ENCODE peak calls at places on chromosome 13, in five cellular contexts. A is skeletal muscle cell, K is cardiac fibroblast, Z is heart right ventricle, G is adipocyte. F is an unnamed sample.

GRCh38 chr13:99353836-99354235 is 46.6 kb upstream of the GPR183 start:
- DNase-seq in A (no peak), Z (no peak), G (peak), K (no peak), F (no peak)

GRCh38 chr13:45335397-45336024 is 5.5 kb downstream of the TPT1 start:
- DNase-seq in A (no peak), G (no peak), Z (no peak), K (peak), F (no peak)

GRCh38 chr13:114334305-114335053 is 20.2 kb downstream of the CHAMP1 start:
- DNase-seq in K (no peak), Z (no peak), A (no peak), G (no peak), F (no peak)

GRCh38 chr13:113357529-113357928 is 6.4 kb downstream of the GRTP1 start:
- DNase-seq in G (peak), Z (no peak), A (peak), K (no peak), F (no peak)

GRCh38 chr13:113927661-113928581 is 46.0 kb downstream of the C13orf46 start:
- DNase-seq in K (peak), G (peak), A (peak), Z (no peak), F (peak)

GRCh38 chr13:25561842-25562241 is 190.1 kb downstream of the ATP8A2 start:
- DNase-seq in Z (no peak), K (no peak), G (no peak), A (no peak), F (no peak)

GRCh38 chr13:51465124-51465523 is 12.3 kb upstream of the INTS6 start:
- DNase-seq in Z (no peak), K (no peak), G (no peak), A (no peak), F (no peak)

GRCh38 chr13:66128201-66128600 is 1101.9 kb downstream of the PCDH9 start:
- DNase-seq in A (no peak), Z (no peak), K (no peak), G (no peak), F (no peak)

GRCh38 chr13:98848736-98849135 is 96.3 kb upstream of the SLC15A1 start:
- DNase-seq in Z (no peak), G (peak), K (no peak), A (no peak), F (no peak)

GRCh38 chr13:88919970-88920628 is 1248.9 kb downstream of the SLITRK5 start:
- DNase-seq in A (no peak), K (no peak), Z (no peak), G (no peak), F (no peak)

GRCh38 chr13:109274188-109274821 is 512.1 kb downstream of the IRS2 start:
- DNase-seq in Z (no peak), A (peak), G (peak), K (peak), F (no peak)

GRCh38 chr13:110546933-110547332 is 14.6 kb downstream of the RAB20 start:
- DNase-seq in Z (peak), A (peak), G (peak), K (peak), F (no peak)

GRCh38 chr13:49641810-49642291 is 13.5 kb downstream of the ARL11 start:
- DNase-seq in Z (no peak), G (peak), K (peak), A (peak), F (no peak)

GRCh38 chr13:112588490-112589297 is 741 bp upstream of the TUBGCP3 start:
- DNase-seq in A (no peak), G (no peak), Z (no peak), K (no peak), F (no peak)

GRCh38 chr13:20221772-20222171 is 10.3 kb downstream of the GJB6 start:
- DNase-seq in Z (no peak), A (no peak), K (peak), G (no peak), F (peak)

GRCh38 chr13:78977311-78977710 is 318.4 kb upstream of the OBI1 start:
- DNase-seq in G (no peak), Z (no peak), A (no peak), K (no peak), F (no peak)

GRCh38 chr13:38017320-38017719 is 147.7 kb upstream of the TRPC4 start:
- DNase-seq in A (no peak), K (no peak), G (no peak), Z (no peak), F (no peak)

GRCh38 chr13:98105929-98106336 is 37.0 kb upstream of the FARP1 start:
- DNase-seq in G (peak), Z (peak), K (peak), A (no peak), F (no peak)

GRCh38 chr13:49443327-49443688 is 556 bp downstream of the CAB39L start:
- DNase-seq in K (peak), A (no peak), G (peak), Z (no peak), F (no peak)

GRCh38 chr13:25738342-25738771 is 313.5 kb downstream of the SHISA2 start:
- DNase-seq in Z (no peak), G (peak), A (peak), K (peak), F (no peak)

DNA sequence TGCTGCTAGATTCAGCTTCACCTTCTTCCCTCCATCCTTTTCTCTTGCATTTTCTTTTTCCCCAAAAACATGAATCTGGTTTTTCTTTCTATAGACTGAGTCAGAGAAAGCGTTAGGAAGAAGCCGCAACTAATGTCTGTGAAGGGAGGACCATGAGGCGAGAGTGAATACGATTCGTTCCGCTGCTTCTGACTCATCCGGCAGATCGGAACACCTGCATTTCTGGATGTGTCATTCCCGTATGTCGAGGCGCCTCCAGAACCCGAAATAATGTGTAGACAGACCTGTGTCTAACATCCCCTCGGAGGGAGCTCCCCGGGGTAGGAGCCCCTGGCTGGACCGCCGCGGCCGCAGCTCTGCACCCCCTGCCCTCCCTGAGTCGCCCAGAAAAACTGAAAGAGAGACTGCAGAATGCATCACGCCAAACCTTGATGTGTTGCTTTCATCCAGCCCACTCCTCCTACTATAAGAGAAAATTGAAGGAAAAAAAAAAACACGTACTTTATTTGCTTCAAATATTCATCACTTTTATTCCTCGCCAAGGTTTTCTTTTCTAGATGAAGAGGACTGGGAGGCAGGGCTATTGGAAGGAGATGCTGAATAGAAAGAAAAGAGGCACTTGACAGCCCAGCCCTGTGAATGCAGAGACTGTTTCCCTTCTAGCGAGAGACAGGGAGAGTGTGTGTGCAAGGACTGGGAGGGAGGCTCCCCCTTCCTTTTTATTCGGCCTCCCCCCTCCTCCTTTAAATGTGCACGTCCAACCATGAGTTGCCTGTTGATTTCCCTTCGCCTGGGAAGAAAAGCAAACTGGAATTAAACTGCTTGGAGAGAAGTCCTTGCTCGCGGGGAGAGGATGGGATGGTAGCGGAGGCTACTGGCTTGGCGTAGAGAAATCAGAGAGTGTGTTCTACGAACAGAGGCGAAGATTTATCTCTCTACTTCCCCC is 610 bp upstream of the PCDH17 start:
- DNase-seq in G (peak), K (no peak), Z (no peak), A (no peak), F (no peak)
- H3K4me3 ChIP-seq in G (peak), K (peak), Z (peak), A (peak), F (peak)

GRCh38 chr13:52848455-52849190 is at the start of gene PCDH8:
- DNase-seq in G (no peak), Z (no peak), K (no peak), A (no peak), F (peak)

GRCh38 chr13:52847682-52848432 is 583 bp downstream of the PCDH8 start:
- DNase-seq in K (no peak), Z (no peak), G (no peak), A (no peak), F (peak)

GRCh38 chr13:52845766-52846566 is 2.5 kb downstream of the PCDH8 start:
- DNase-seq in G (no peak), K (peak), A (no peak), Z (peak), F (no peak)

GRCh38 chr13:52846567-52847321 is 1.7 kb downstream of the PCDH8 start:
- DNase-seq in G (no peak), Z (peak), K (peak), A (no peak), F (peak)

DNA sequence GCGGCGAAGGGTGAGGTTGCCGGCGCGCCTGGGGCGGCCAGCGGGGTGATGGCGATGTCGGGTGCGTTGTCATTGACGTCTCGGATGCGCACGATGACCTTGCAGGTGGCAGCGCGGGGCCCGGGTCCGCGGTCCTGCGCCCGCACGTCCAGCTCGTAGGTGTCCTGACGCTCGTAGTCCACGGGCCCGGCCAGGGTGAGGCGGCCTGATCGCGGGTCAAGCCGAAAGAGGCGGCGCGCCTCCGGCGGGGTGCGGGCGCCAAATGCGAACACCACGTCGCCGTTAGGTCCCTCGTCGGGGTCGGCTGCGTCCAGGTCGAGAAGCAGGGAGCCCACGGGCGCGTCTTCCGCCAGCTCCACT is 1.1 kb downstream of the PCDH8 start:
- DNase-seq in K (no peak), G (no peak), Z (no peak), A (no peak), F (no peak)
- H3K4me3 ChIP-seq in K (no peak), G (no peak), Z (no peak), A (no peak), F (no peak)

GRCh38 chr13:30660796-30661195 is 43.1 kb downstream of the USPL1 start:
- DNase-seq in K (no peak), G (no peak), Z (no peak), A (no peak), F (no peak)
- H3K4me3 ChIP-seq in K (no peak), G (no peak), Z (no peak), A (no peak), F (no peak)

DNA sequence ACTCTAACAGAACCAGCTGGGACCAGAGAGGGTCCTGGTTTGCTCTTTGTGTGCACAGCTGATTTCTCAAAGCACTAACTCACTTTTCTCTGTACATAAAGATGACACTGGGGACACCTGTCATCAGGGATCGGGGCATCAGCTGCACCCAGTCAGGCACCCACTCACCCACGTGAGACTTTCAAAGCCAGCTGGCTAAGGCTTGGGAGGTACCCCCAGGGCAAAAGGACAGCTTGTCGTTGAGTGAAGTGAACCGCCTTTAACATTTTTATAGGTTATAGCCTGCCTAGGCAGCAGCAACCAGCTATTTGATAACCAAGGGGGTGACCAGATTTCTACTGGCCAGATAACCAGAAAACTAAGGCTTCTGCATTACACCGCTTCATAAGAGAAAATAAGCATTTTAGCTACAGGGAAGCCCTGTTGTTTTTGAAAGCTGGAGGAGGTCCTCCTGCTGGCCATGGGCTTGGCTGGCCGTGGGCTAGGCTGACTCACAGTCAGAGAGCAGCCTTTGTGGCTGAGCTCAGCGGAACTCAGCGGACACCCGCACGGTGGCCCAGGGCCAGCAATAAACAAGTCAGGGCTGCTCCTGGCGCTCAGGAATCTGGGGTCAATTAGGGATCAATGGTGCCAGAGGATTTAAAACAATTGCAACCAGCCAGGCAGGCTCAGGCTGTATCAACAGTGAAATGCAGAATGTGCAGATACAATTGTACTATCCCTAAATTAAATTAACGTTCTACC is 57.1 kb downstream of the ALOX5AP start:
- DNase-seq in G (peak), K (peak), A (peak), Z (peak), F (peak)
- H3K4me3 ChIP-seq in G (peak), K (no peak), A (no peak), Z (no peak), F (no peak)

DNA sequence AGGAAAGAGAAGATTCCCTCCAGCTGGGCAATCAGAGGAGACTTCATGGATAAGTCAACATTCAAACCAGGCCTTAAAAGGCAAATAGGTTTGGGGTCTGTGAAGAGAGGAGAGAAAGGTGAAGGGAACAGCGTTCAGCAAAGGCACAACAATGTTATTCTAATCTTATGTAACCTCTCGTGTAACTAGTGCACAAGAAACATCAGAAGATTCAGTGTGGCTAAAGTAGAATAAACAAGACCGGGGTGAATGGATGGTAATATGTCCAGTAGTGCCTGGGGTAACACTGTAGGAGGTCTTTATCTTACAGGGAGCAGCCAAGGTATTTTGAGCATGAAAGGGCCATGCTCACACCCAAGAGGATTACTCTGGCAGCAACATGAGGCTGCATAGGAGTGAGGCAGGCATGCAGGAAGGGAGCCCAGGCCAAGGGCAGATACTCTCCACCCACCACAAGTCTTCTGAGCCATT is 24.1 kb downstream of the LHFPL6 start:
- DNase-seq in Z (no peak), K (no peak), G (no peak), A (no peak), F (no peak)
- H3K4me3 ChIP-seq in Z (no peak), K (no peak), G (no peak), A (no peak), F (no peak)

DNA sequence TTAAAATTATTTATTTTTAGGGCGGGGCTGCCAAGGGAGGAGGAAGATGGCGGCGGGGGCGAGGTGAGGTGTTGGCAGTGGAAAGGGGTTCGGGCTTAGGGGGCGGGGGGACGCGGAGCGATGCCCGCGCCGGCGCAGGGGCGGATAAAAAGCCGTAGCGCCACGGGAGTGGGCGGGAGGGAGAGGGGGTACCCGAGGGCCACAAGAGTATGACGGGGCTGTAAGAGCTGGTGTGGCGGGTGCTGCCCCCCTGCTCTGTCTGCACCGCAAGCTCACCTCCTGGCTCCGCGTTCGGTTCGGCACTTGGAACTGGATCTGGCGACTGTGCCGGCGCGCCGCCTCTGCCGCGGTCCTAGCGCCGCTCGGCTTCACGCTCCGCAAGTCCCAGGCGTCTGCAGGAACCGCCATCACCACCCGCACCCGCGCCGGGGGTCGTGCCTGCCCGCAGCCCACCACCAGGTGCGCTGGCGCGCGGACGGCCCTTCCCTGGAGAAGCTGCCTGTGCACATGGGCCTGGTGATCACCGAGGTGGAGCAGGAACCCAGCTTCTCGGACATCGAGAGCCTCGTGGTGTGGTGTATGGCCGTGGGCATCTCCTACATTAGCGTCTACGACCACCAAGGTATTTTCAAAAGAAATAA is 265.2 kb upstream of the SGCG start:
- DNase-seq in G (peak), A (no peak), K (peak), Z (peak), F (peak)
- H3K4me3 ChIP-seq in G (peak), A (peak), K (peak), Z (peak), F (peak)

DNA sequence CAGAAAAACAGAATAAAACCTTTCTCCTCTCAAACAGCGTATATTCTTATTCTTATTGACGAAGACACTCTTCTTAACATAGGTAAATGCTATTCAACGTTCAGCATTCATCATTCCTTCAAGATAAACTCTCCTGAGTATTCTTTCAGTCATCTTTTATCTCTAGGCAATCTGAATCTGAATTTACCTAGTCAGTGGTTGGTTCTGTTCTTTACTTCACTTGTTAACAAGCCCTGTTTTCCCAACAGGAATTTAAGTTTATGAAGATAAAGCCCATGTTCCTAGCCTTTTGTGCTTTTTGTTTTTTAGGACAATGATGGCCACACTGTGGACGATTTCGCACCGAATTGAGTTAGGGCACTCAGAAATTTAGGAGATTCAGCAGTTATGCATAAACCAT is 3.2 kb downstream of the ELF1 start:
- DNase-seq in Z (no peak), K (no peak), G (no peak), A (no peak), F (no peak)
- H3K4me3 ChIP-seq in Z (no peak), K (no peak), G (no peak), A (no peak), F (peak)

GRCh38 chr13:104015646-104016396 is 949.6 kb upstream of the SLC10A2 start:
- DNase-seq in Z (no peak), A (no peak), G (peak), K (peak), F (no peak)

GRCh38 chr13:104011505-104012270 is 945.5 kb upstream of the SLC10A2 start:
- DNase-seq in A (no peak), Z (no peak), G (no peak), K (peak), F (no peak)

GRCh38 chr13:104017317-104017716 is 951.1 kb upstream of the SLC10A2 start:
- DNase-seq in G (no peak), K (no peak), A (no peak), Z (no peak), F (no peak)

GRCh38 chr13:104014803-104015645 is 948.8 kb upstream of the SLC10A2 start:
- DNase-seq in A (no peak), G (no peak), K (peak), Z (no peak), F (no peak)
- H3K4me3 ChIP-seq in A (no peak), G (no peak), K (no peak), Z (no peak), F (no peak)

F was measured in upper lobe of left lung.